ENCODE peak calls at places on chromosomes 16 and 17, in eight cellular contexts. I is stimulated activated CD8-positive, alpha-beta memory T cell treated with anti-CD3 and anti-CD28 coated beads, Interleukin-7, amount 100 ng/mL, for 1 hour; A is activated T-helper 1 cell treated with anti-CD3 and anti-CD28 coated beads, Interleukin-12 subunit alpha, Interleukin-12 subunit beta, Interleukin-2, Interleukin-4 antibody, amounts not matched to agents 30 ng/mL and 10 ng/mL and 1 ng/mL, durations not matched to agents 14 hours and 24 hours and 36 hours; U is thoracic aorta; M is activated CD4-positive, alpha-beta T cell treated with anti-CD3 and anti-CD28 coated beads for 36 hours; L is psoas muscle; P is progenitor cell of endocrine pancreas; K is right cardiac atrium. X is an unnamed sample.

GRCh38 chr16:85446846-85447656 is 166.1 kb upstream of the GSE1 start:
- DNase-seq in I (no peak), A (no peak), U (no peak), M (no peak), L (no peak), P (no peak), K (no peak), X (peak; percentile 77)

GRCh38 chr16:69100046-69100765 is 5.2 kb upstream of the HAS3 start:
- DNase-seq in I (no peak), A (no peak), U (no peak), M (no peak), L (no peak), P (no peak), K (no peak), X (no peak)

GRCh38 chr17:48483471-48484131 is 47.2 kb downstream of the HOXB1 start:
- DNase-seq in I (no peak), A (peak; percentile 40), U (no peak), M (peak; percentile 62), L (peak; percentile 44), P (no peak), K (no peak), X (peak; percentile 45)

GRCh38 chr16:983044-984030 is 1.8 kb downstream of the SOX8 start:
- DNase-seq in I (no peak), A (no peak), U (no peak), M (no peak), L (no peak), P (no peak), K (no peak), X (no peak)

GRCh38 chr16:67284699-67285646 is 5.6 kb downstream of the PLEKHG4 start:
- DNase-seq in I (no peak), A (no peak), U (no peak), M (no peak), L (peak; percentile 42), P (peak; percentile 58), K (no peak), X (peak; percentile 29)

GRCh38 chr17:41037853-41038350 is 3.2 kb upstream of the KRTAP1-3 start:
- DNase-seq in I (no peak), A (no peak), U (no peak), M (no peak), L (no peak), P (no peak), K (no peak), X (no peak)

GRCh38 chr17:6509295-6509771 is 47.0 kb downstream of the PITPNM3 start:
- DNase-seq in I (no peak), A (no peak), U (no peak), M (no peak), L (no peak), P (no peak), K (no peak), X (no peak)

GRCh38 chr16:27628216-27628945 is 78.4 kb downstream of the KATNIP start:
- DNase-seq in I (no peak), A (no peak), U (no peak), M (no peak), L (no peak), P (no peak), K (no peak), X (no peak)

GRCh38 chr16:57470683-57471082 is 8.2 kb downstream of the POLR2C start:
- DNase-seq in I (no peak), A (no peak), U (no peak), M (no peak), L (peak; percentile 68), P (no peak), K (peak; percentile 76), X (no peak)

X was measured in GM12865.